ENCODE peak calls at places on chromosomes 5 and 9, in ten cellular contexts. One of them, this sample, is unnamed.

GRCh38 chr5:43926923-43927322 is 323.9 kb downstream of the NNT start:
- DNase-seq in mesothelial cell of epicardium: no peak
- DNase-seq in left ventricle myocardium inferior: no peak
- DNase-seq in neural progenitor cell: peak
- DNase-seq in BE2C: no peak
- DNase-seq in GM10248: no peak
- DNase-seq in vagina: no peak
- DNase-seq in stomach: no peak
- DNase-seq in HL-60: no peak
- DNase-seq in A549: no peak
- DNase-seq in this sample: no peak

GRCh38 chr5:179765400-179765799 is 28.4 kb upstream of the LTC4S start:
- DNase-seq in A549: no peak
- DNase-seq in neural progenitor cell: no peak
- DNase-seq in stomach: no peak
- DNase-seq in left ventricle myocardium inferior: peak
- DNase-seq in GM10248: no peak
- DNase-seq in vagina: no peak
- DNase-seq in mesothelial cell of epicardium: no peak
- DNase-seq in BE2C: peak
- DNase-seq in HL-60: no peak
- DNase-seq in this sample: no peak

GRCh38 chr9:38318755-38319495 is 73.6 kb upstream of the ALDH1B1 start:
- DNase-seq in neural progenitor cell: no peak
- DNase-seq in left ventricle myocardium inferior: no peak
- DNase-seq in GM10248: peak
- DNase-seq in stomach: no peak
- DNase-seq in vagina: peak
- DNase-seq in mesothelial cell of epicardium: no peak
- DNase-seq in HL-60: no peak
- DNase-seq in BE2C: peak
- DNase-seq in A549: no peak
- DNase-seq in this sample: no peak

GRCh38 chr5:78065663-78066062 is 228.8 kb downstream of the AP3B1 start:
- DNase-seq in HL-60: no peak
- DNase-seq in BE2C: peak
- DNase-seq in stomach: no peak
- DNase-seq in GM10248: no peak
- DNase-seq in vagina: no peak
- DNase-seq in neural progenitor cell: peak
- DNase-seq in left ventricle myocardium inferior: no peak
- DNase-seq in A549: no peak
- DNase-seq in mesothelial cell of epicardium: no peak
- DNase-seq in this sample: no peak

GRCh38 chr9:79745752-79746336 is 174.1 kb downstream of the TLE4 start:
- DNase-seq in left ventricle myocardium inferior: no peak
- DNase-seq in A549: no peak
- DNase-seq in BE2C: no peak
- DNase-seq in HL-60: no peak
- DNase-seq in GM10248: no peak
- DNase-seq in neural progenitor cell: no peak
- DNase-seq in vagina: no peak
- DNase-seq in stomach: no peak
- DNase-seq in mesothelial cell of epicardium: no peak
- DNase-seq in this sample: no peak

GRCh38 chr5:115685480-115685879 is 59.6 kb upstream of the TMED7 start:
- DNase-seq in BE2C: no peak
- DNase-seq in A549: no peak
- DNase-seq in stomach: no peak
- DNase-seq in left ventricle myocardium inferior: no peak
- DNase-seq in vagina: no peak
- DNase-seq in mesothelial cell of epicardium: no peak
- DNase-seq in neural progenitor cell: no peak
- DNase-seq in GM10248: no peak
- DNase-seq in HL-60: no peak
- DNase-seq in this sample: no peak

GRCh38 chr5:54753034-54753433 is 232.4 kb downstream of the ESM1 start:
- DNase-seq in A549: no peak
- DNase-seq in stomach: no peak
- DNase-seq in left ventricle myocardium inferior: no peak
- DNase-seq in HL-60: no peak
- DNase-seq in GM10248: peak
- DNase-seq in neural progenitor cell: no peak
- DNase-seq in mesothelial cell of epicardium: no peak
- DNase-seq in vagina: peak
- DNase-seq in BE2C: no peak
- DNase-seq in this sample: no peak

GRCh38 chr5:180209137-180209581 is at the start of gene RASGEF1C:
- DNase-seq in A549: peak
- DNase-seq in stomach: peak
- DNase-seq in BE2C: peak
- DNase-seq in mesothelial cell of epicardium: peak
- DNase-seq in left ventricle myocardium inferior: peak
- DNase-seq in HL-60: peak
- DNase-seq in vagina: no peak
- DNase-seq in GM10248: peak
- DNase-seq in neural progenitor cell: peak
- DNase-seq in this sample: peak

GRCh38 chr5:38718874-38719391 is 126.9 kb upstream of the OSMR start:
- DNase-seq in HL-60: no peak
- DNase-seq in GM10248: no peak
- DNase-seq in BE2C: peak
- DNase-seq in A549: no peak
- DNase-seq in left ventricle myocardium inferior: no peak
- DNase-seq in mesothelial cell of epicardium: no peak
- DNase-seq in neural progenitor cell: no peak
- DNase-seq in stomach: no peak
- DNase-seq in vagina: no peak
- DNase-seq in this sample: no peak

GRCh38 chr5:117588611-117589010 is 1014.0 kb upstream of the SEMA6A start:
- DNase-seq in HL-60: no peak
- DNase-seq in A549: no peak
- DNase-seq in vagina: no peak
- DNase-seq in BE2C: no peak
- DNase-seq in mesothelial cell of epicardium: no peak
- DNase-seq in GM10248: no peak
- DNase-seq in neural progenitor cell: no peak
- DNase-seq in stomach: no peak
- DNase-seq in left ventricle myocardium inferior: no peak
- DNase-seq in this sample: no peak

DNA sequence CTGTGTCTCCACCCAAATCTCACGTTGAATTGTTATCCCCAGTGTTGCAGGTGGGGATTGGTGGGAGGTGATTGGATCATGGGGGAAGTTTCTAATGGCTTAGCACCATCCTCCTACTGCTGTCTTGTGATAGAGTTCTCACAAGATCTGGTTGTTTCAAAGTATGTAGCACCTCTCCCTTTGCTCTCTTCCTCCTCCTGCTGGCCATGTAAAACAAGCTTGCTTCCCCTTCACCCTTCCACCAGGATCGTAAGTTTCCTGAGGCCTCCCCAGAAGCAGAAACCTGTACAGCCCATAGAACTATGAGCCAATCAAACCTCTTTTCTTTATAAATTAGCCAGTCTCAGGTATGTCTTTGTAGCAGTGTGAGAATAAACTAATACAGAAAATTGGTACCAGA is 214.7 kb upstream of the C9orf72 start:
- DNase-seq in neural progenitor cell: no peak
- DNase-seq in A549: no peak
- DNase-seq in stomach: no peak
- DNase-seq in left ventricle myocardium inferior: no peak
- DNase-seq in HL-60: no peak
- DNase-seq in mesothelial cell of epicardium: no peak
- DNase-seq in BE2C: no peak
- DNase-seq in vagina: no peak
- DNase-seq in GM10248: no peak
- DNase-seq in this sample: peak
- TF ChIP-seq CTCF in neural progenitor cell: peak
- TF ChIP-seq CTCF in A549: no peak
- TF ChIP-seq CTCF in stomach: no peak
- TF ChIP-seq CTCF in left ventricle myocardium inferior: no peak
- TF ChIP-seq CTCF in HL-60: no peak
- TF ChIP-seq CTCF in mesothelial cell of epicardium: no peak
- TF ChIP-seq CTCF in BE2C: peak
- TF ChIP-seq CTCF in vagina: no peak
- TF ChIP-seq CTCF in GM10248: no peak
- TF ChIP-seq CTCF in this sample: no peak

GRCh38 chr5:173594061-173594460 is 22.4 kb downstream of the BOD1 start:
- DNase-seq in mesothelial cell of epicardium: no peak
- DNase-seq in GM10248: no peak
- DNase-seq in BE2C: no peak
- DNase-seq in vagina: no peak
- DNase-seq in stomach: no peak
- DNase-seq in A549: no peak
- DNase-seq in HL-60: no peak
- DNase-seq in left ventricle myocardium inferior: no peak
- DNase-seq in neural progenitor cell: no peak
- DNase-seq in this sample: no peak

GRCh38 chr5:173590436-173591299 is 25.8 kb downstream of the BOD1 start:
- DNase-seq in left ventricle myocardium inferior: peak
- DNase-seq in GM10248: no peak
- DNase-seq in vagina: no peak
- DNase-seq in mesothelial cell of epicardium: no peak
- DNase-seq in neural progenitor cell: no peak
- DNase-seq in HL-60: no peak
- DNase-seq in stomach: no peak
- DNase-seq in A549: no peak
- DNase-seq in BE2C: no peak
- DNase-seq in this sample: no peak

GRCh38 chr5:173591300-173591622 is 25.2 kb downstream of the BOD1 start:
- DNase-seq in mesothelial cell of epicardium: no peak
- DNase-seq in vagina: no peak
- DNase-seq in HL-60: no peak
- DNase-seq in GM10248: no peak
- DNase-seq in stomach: no peak
- DNase-seq in left ventricle myocardium inferior: no peak
- DNase-seq in BE2C: peak
- DNase-seq in neural progenitor cell: no peak
- DNase-seq in A549: no peak
- DNase-seq in this sample: no peak

GRCh38 chr5:173595826-173596225 is 20.6 kb downstream of the BOD1 start:
- DNase-seq in mesothelial cell of epicardium: no peak
- DNase-seq in HL-60: no peak
- DNase-seq in neural progenitor cell: no peak
- DNase-seq in BE2C: no peak
- DNase-seq in A549: no peak
- DNase-seq in stomach: no peak
- DNase-seq in vagina: no peak
- DNase-seq in left ventricle myocardium inferior: no peak
- DNase-seq in GM10248: no peak
- DNase-seq in this sample: no peak

DNA sequence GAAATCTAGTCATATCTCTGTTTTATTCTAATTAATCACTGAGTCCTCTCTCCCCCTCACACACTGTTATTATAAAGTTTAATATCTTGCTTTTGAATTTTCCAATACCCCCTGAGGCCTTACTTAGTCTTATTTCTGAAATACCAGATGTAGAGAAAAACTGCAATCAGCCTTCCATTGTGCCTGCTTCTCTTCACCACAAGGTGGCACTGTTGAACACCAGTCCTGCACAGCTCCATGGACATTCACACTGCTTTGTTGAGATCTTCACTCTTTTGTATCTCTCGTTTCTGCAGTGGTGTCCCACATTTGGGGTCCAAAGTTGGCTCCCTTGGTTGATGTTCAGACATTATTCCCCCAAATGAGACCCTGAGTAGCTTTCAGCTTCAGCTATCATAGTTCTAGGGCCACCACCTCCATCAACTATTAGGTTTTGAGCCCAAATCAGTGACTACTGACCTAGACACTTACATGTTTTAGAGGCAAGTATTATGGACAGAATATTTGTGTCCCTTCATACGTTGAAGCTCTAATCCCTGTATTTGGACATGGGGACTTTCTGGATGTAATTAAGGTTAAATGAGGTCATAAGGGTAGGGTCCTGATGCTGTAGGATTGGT is 24.3 kb downstream of the BOD1 start:
- DNase-seq in A549: peak
- DNase-seq in HL-60: no peak
- DNase-seq in GM10248: no peak
- DNase-seq in BE2C: no peak
- DNase-seq in left ventricle myocardium inferior: no peak
- DNase-seq in stomach: no peak
- DNase-seq in vagina: no peak
- DNase-seq in neural progenitor cell: no peak
- DNase-seq in mesothelial cell of epicardium: no peak
- DNase-seq in this sample: no peak
- TF ChIP-seq CTCF in A549: peak
- TF ChIP-seq CTCF in HL-60: peak
- TF ChIP-seq CTCF in GM10248: no peak
- TF ChIP-seq CTCF in BE2C: peak
- TF ChIP-seq CTCF in left ventricle myocardium inferior: peak
- TF ChIP-seq CTCF in stomach: no peak
- TF ChIP-seq CTCF in vagina: no peak
- TF ChIP-seq CTCF in neural progenitor cell: peak
- TF ChIP-seq CTCF in mesothelial cell of epicardium: peak
- TF ChIP-seq CTCF in this sample: peak

DNA sequence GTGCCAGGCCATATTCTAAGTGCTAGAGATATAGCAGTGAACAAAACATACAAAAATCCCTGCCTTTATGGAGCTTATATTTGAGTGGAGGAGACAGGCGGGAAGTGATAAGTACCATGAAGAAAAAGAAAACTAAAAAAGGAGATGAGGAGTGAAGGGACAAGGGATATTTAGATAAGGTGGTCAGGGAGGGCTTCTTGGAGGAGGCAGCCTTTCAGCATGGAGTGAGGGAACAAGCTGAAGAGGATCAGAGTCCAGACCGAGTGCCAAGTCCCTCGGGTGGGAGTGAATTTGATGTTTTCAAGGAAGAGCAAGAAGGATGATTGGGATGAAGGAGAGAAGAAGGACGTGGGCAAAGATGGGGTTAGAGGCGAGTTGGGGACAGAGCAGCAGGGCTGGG is 190.5 kb downstream of the FSTL4 start:
- DNase-seq in left ventricle myocardium inferior: no peak
- DNase-seq in GM10248: no peak
- DNase-seq in mesothelial cell of epicardium: no peak
- DNase-seq in BE2C: no peak
- DNase-seq in HL-60: no peak
- DNase-seq in stomach: no peak
- DNase-seq in vagina: no peak
- DNase-seq in neural progenitor cell: no peak
- DNase-seq in A549: no peak
- DNase-seq in this sample: no peak
- TF ChIP-seq CTCF in left ventricle myocardium inferior: no peak
- TF ChIP-seq CTCF in GM10248: no peak
- TF ChIP-seq CTCF in mesothelial cell of epicardium: no peak
- TF ChIP-seq CTCF in BE2C: no peak
- TF ChIP-seq CTCF in HL-60: no peak
- TF ChIP-seq CTCF in stomach: no peak
- TF ChIP-seq CTCF in vagina: no peak
- TF ChIP-seq CTCF in neural progenitor cell: no peak
- TF ChIP-seq CTCF in A549: no peak
- TF ChIP-seq CTCF in this sample: no peak

DNA sequence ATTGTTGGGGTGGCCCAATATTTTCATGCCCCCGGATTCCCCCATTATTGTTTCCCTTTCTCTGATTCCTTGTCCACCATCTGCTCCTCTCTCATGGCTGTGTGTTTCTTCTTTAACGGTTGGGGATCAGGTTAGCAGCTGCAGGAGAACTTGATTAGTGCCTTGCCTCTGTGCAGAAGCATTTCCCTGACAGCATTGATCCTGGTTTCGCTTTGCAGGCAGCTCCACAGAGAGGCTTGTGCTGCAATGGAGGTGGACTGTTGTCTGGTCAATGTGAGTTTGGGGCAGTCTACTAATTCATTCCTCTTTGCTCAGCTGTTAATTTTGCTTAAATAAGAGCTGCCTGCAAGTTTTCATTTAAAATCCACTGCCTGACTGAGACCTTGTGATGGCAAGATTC is 32.5 kb upstream of the SSBP2 start:
- DNase-seq in HL-60: no peak
- DNase-seq in mesothelial cell of epicardium: no peak
- DNase-seq in BE2C: no peak
- DNase-seq in vagina: no peak
- DNase-seq in GM10248: no peak
- DNase-seq in neural progenitor cell: no peak
- DNase-seq in stomach: no peak
- DNase-seq in left ventricle myocardium inferior: no peak
- DNase-seq in A549: no peak
- DNase-seq in this sample: no peak
- TF ChIP-seq CTCF in HL-60: no peak
- TF ChIP-seq CTCF in mesothelial cell of epicardium: no peak
- TF ChIP-seq CTCF in BE2C: no peak
- TF ChIP-seq CTCF in vagina: no peak
- TF ChIP-seq CTCF in GM10248: no peak
- TF ChIP-seq CTCF in neural progenitor cell: no peak
- TF ChIP-seq CTCF in stomach: no peak
- TF ChIP-seq CTCF in left ventricle myocardium inferior: no peak
- TF ChIP-seq CTCF in A549: no peak
- TF ChIP-seq CTCF in this sample: no peak

This sample was measured in Calu3.